ENCODE peak calls at places on chromosome 18, in ten cellular contexts. One of them, this sample, is unnamed.

GRCh38 chr18:35289293-35290069 is 548 bp downstream of the ZSCAN30 start:
- DNase-seq in A172: no peak
- DNase-seq in DMS 273 treated with DMSO at 0.1 percent for 48 hours: no peak
- DNase-seq in cerebellar cortex: peak
- DNase-seq in Karpas-422: peak
- DNase-seq in amniotic stem cell: no peak
- DNase-seq in prostate gland: peak
- DNase-seq in hypothalamus: peak
- DNase-seq in GM19239: no peak
- DNase-seq in NCI-H226: no peak
- DNase-seq in this sample: peak

GRCh38 chr18:13623348-13623747 is 103.0 kb downstream of the FAM210A start:
- DNase-seq in cerebellar cortex: no peak
- DNase-seq in DMS 273 treated with DMSO at 0.1 percent for 48 hours: no peak
- DNase-seq in NCI-H226: no peak
- DNase-seq in A172: no peak
- DNase-seq in amniotic stem cell: no peak
- DNase-seq in prostate gland: no peak
- DNase-seq in hypothalamus: no peak
- DNase-seq in GM19239: no peak
- DNase-seq in Karpas-422: no peak
- DNase-seq in this sample: no peak

GRCh38 chr18:48781041-48781989 is 169.4 kb downstream of the SMAD7 start:
- DNase-seq in prostate gland: peak
- DNase-seq in cerebellar cortex: no peak
- DNase-seq in amniotic stem cell: no peak
- DNase-seq in hypothalamus: peak
- DNase-seq in GM19239: no peak
- DNase-seq in NCI-H226: no peak
- DNase-seq in DMS 273 treated with DMSO at 0.1 percent for 48 hours: peak
- DNase-seq in A172: no peak
- DNase-seq in Karpas-422: no peak
- DNase-seq in this sample: no peak

GRCh38 chr18:13551841-13552733 is 174.3 kb downstream of the FAM210A start:
- DNase-seq in A172: no peak
- DNase-seq in amniotic stem cell: no peak
- DNase-seq in DMS 273 treated with DMSO at 0.1 percent for 48 hours: no peak
- DNase-seq in Karpas-422: no peak
- DNase-seq in cerebellar cortex: no peak
- DNase-seq in GM19239: no peak
- DNase-seq in hypothalamus: no peak
- DNase-seq in prostate gland: no peak
- DNase-seq in NCI-H226: no peak
- DNase-seq in this sample: no peak

GRCh38 chr18:45874501-45875184 is 49.2 kb downstream of the SIGLEC15 start:
- DNase-seq in GM19239: peak
- DNase-seq in hypothalamus: no peak
- DNase-seq in prostate gland: no peak
- DNase-seq in amniotic stem cell: no peak
- DNase-seq in A172: peak
- DNase-seq in DMS 273 treated with DMSO at 0.1 percent for 48 hours: no peak
- DNase-seq in Karpas-422: peak
- DNase-seq in cerebellar cortex: no peak
- DNase-seq in NCI-H226: no peak
- DNase-seq in this sample: peak

GRCh38 chr18:56702946-56703345 is 51.8 kb downstream of the WDR7 start:
- DNase-seq in hypothalamus: no peak
- DNase-seq in NCI-H226: no peak
- DNase-seq in A172: peak
- DNase-seq in prostate gland: no peak
- DNase-seq in GM19239: peak
- DNase-seq in amniotic stem cell: peak
- DNase-seq in cerebellar cortex: peak
- DNase-seq in DMS 273 treated with DMSO at 0.1 percent for 48 hours: peak
- DNase-seq in Karpas-422: peak
- DNase-seq in this sample: peak

GRCh38 chr18:22314001-22314400 is 103.7 kb downstream of the CTAGE1 start:
- DNase-seq in A172: no peak
- DNase-seq in DMS 273 treated with DMSO at 0.1 percent for 48 hours: no peak
- DNase-seq in hypothalamus: no peak
- DNase-seq in Karpas-422: no peak
- DNase-seq in cerebellar cortex: no peak
- DNase-seq in prostate gland: no peak
- DNase-seq in GM19239: no peak
- DNase-seq in amniotic stem cell: no peak
- DNase-seq in NCI-H226: peak
- DNase-seq in this sample: no peak

GRCh38 chr18:2002178-2002577 is 569.1 kb downstream of the METTL4 start:
- DNase-seq in DMS 273 treated with DMSO at 0.1 percent for 48 hours: no peak
- DNase-seq in prostate gland: no peak
- DNase-seq in amniotic stem cell: no peak
- DNase-seq in NCI-H226: no peak
- DNase-seq in hypothalamus: no peak
- DNase-seq in A172: no peak
- DNase-seq in GM19239: no peak
- DNase-seq in cerebellar cortex: no peak
- DNase-seq in Karpas-422: no peak
- DNase-seq in this sample: no peak

GRCh38 chr18:10122116-10122515 is 208.3 kb downstream of the VAPA start:
- DNase-seq in GM19239: no peak
- DNase-seq in NCI-H226: no peak
- DNase-seq in DMS 273 treated with DMSO at 0.1 percent for 48 hours: peak
- DNase-seq in prostate gland: no peak
- DNase-seq in hypothalamus: no peak
- DNase-seq in A172: no peak
- DNase-seq in amniotic stem cell: no peak
- DNase-seq in Karpas-422: no peak
- DNase-seq in cerebellar cortex: no peak
- DNase-seq in this sample: no peak

GRCh38 chr18:58287626-58288289 is 243.7 kb downstream of the NEDD4L start:
- DNase-seq in GM19239: no peak
- DNase-seq in cerebellar cortex: no peak
- DNase-seq in A172: no peak
- DNase-seq in hypothalamus: no peak
- DNase-seq in amniotic stem cell: no peak
- DNase-seq in NCI-H226: no peak
- DNase-seq in DMS 273 treated with DMSO at 0.1 percent for 48 hours: no peak
- DNase-seq in Karpas-422: no peak
- DNase-seq in prostate gland: no peak
- DNase-seq in this sample: no peak

GRCh38 chr18:72541871-72542690 is 2.1 kb downstream of the CBLN2 start:
- DNase-seq in DMS 273 treated with DMSO at 0.1 percent for 48 hours: no peak
- DNase-seq in A172: no peak
- DNase-seq in hypothalamus: no peak
- DNase-seq in prostate gland: no peak
- DNase-seq in NCI-H226: no peak
- DNase-seq in GM19239: no peak
- DNase-seq in amniotic stem cell: no peak
- DNase-seq in cerebellar cortex: no peak
- DNase-seq in Karpas-422: no peak
- DNase-seq in this sample: peak

GRCh38 chr18:24979223-24979622 is 372.7 kb downstream of the ZNF521 start:
- DNase-seq in A172: no peak
- DNase-seq in prostate gland: no peak
- DNase-seq in amniotic stem cell: no peak
- DNase-seq in hypothalamus: no peak
- DNase-seq in cerebellar cortex: no peak
- DNase-seq in NCI-H226: no peak
- DNase-seq in GM19239: no peak
- DNase-seq in Karpas-422: no peak
- DNase-seq in DMS 273 treated with DMSO at 0.1 percent for 48 hours: no peak
- DNase-seq in this sample: no peak

GRCh38 chr18:15165048-15165447 is 417.1 kb downstream of the ANKRD30B start:
- DNase-seq in NCI-H226: no peak
- DNase-seq in hypothalamus: no peak
- DNase-seq in prostate gland: no peak
- DNase-seq in GM19239: no peak
- DNase-seq in amniotic stem cell: no peak
- DNase-seq in DMS 273 treated with DMSO at 0.1 percent for 48 hours: no peak
- DNase-seq in Karpas-422: no peak
- DNase-seq in A172: no peak
- DNase-seq in cerebellar cortex: no peak
- DNase-seq in this sample: no peak

GRCh38 chr18:4405965-4406364 is 49.1 kb downstream of the DLGAP1 start:
- DNase-seq in amniotic stem cell: no peak
- DNase-seq in Karpas-422: no peak
- DNase-seq in NCI-H226: no peak
- DNase-seq in prostate gland: no peak
- DNase-seq in GM19239: no peak
- DNase-seq in A172: no peak
- DNase-seq in DMS 273 treated with DMSO at 0.1 percent for 48 hours: no peak
- DNase-seq in hypothalamus: no peak
- DNase-seq in cerebellar cortex: no peak
- DNase-seq in this sample: no peak

GRCh38 chr18:79789901-79790885 is 7.5 kb upstream of the KCNG2 start:
- DNase-seq in Karpas-422: no peak
- DNase-seq in A172: no peak
- DNase-seq in NCI-H226: no peak
- DNase-seq in GM19239: no peak
- DNase-seq in hypothalamus: no peak
- DNase-seq in amniotic stem cell: no peak
- DNase-seq in DMS 273 treated with DMSO at 0.1 percent for 48 hours: no peak
- DNase-seq in cerebellar cortex: no peak
- DNase-seq in prostate gland: no peak
- DNase-seq in this sample: no peak

GRCh38 chr18:58496231-58496630 is 132.7 kb downstream of the ALPK2 start:
- DNase-seq in NCI-H226: no peak
- DNase-seq in amniotic stem cell: no peak
- DNase-seq in GM19239: no peak
- DNase-seq in cerebellar cortex: no peak
- DNase-seq in DMS 273 treated with DMSO at 0.1 percent for 48 hours: no peak
- DNase-seq in A172: no peak
- DNase-seq in Karpas-422: no peak
- DNase-seq in prostate gland: no peak
- DNase-seq in hypothalamus: no peak
- DNase-seq in this sample: no peak

GRCh38 chr18:51654441-51655326 is 457.2 kb upstream of the MEX3C start:
- DNase-seq in DMS 273 treated with DMSO at 0.1 percent for 48 hours: peak
- DNase-seq in cerebellar cortex: no peak
- DNase-seq in Karpas-422: no peak
- DNase-seq in prostate gland: no peak
- DNase-seq in hypothalamus: no peak
- DNase-seq in A172: no peak
- DNase-seq in NCI-H226: no peak
- DNase-seq in amniotic stem cell: no peak
- DNase-seq in GM19239: no peak
- DNase-seq in this sample: peak

GRCh38 chr18:48540329-48541025 is 1.6 kb downstream of the CTIF start:
- DNase-seq in hypothalamus: peak
- DNase-seq in DMS 273 treated with DMSO at 0.1 percent for 48 hours: peak
- DNase-seq in Karpas-422: no peak
- DNase-seq in cerebellar cortex: peak
- DNase-seq in NCI-H226: peak
- DNase-seq in prostate gland: peak
- DNase-seq in A172: peak
- DNase-seq in amniotic stem cell: no peak
- DNase-seq in GM19239: peak
- DNase-seq in this sample: peak

GRCh38 chr18:8895987-8896619 is 190.7 kb downstream of the MTCL1 start:
- DNase-seq in NCI-H226: peak
- DNase-seq in amniotic stem cell: no peak
- DNase-seq in A172: peak
- DNase-seq in hypothalamus: no peak
- DNase-seq in prostate gland: no peak
- DNase-seq in Karpas-422: no peak
- DNase-seq in GM19239: no peak
- DNase-seq in cerebellar cortex: no peak
- DNase-seq in DMS 273 treated with DMSO at 0.1 percent for 48 hours: no peak
- DNase-seq in this sample: no peak

GRCh38 chr18:79481041-79481790 is 85.5 kb downstream of the NFATC1 start:
- DNase-seq in cerebellar cortex: no peak
- DNase-seq in Karpas-422: no peak
- DNase-seq in prostate gland: no peak
- DNase-seq in NCI-H226: no peak
- DNase-seq in hypothalamus: no peak
- DNase-seq in DMS 273 treated with DMSO at 0.1 percent for 48 hours: no peak
- DNase-seq in A172: no peak
- DNase-seq in amniotic stem cell: no peak
- DNase-seq in GM19239: no peak
- DNase-seq in this sample: no peak

GRCh38 chr18:46264255-46264654 is 160.1 kb downstream of the HAUS1 start:
- DNase-seq in prostate gland: no peak
- DNase-seq in amniotic stem cell: no peak
- DNase-seq in DMS 273 treated with DMSO at 0.1 percent for 48 hours: no peak
- DNase-seq in A172: no peak
- DNase-seq in NCI-H226: no peak
- DNase-seq in GM19239: no peak
- DNase-seq in Karpas-422: no peak
- DNase-seq in hypothalamus: no peak
- DNase-seq in cerebellar cortex: no peak
- DNase-seq in this sample: no peak

GRCh38 chr18:50819027-50819726 is 639 bp downstream of the MRO start:
- DNase-seq in DMS 273 treated with DMSO at 0.1 percent for 48 hours: no peak
- DNase-seq in amniotic stem cell: no peak
- DNase-seq in prostate gland: peak
- DNase-seq in Karpas-422: no peak
- DNase-seq in GM19239: no peak
- DNase-seq in hypothalamus: peak
- DNase-seq in A172: no peak
- DNase-seq in cerebellar cortex: peak
- DNase-seq in NCI-H226: no peak
- DNase-seq in this sample: no peak

GRCh38 chr18:54086863-54087262 is 137.6 kb downstream of the MBD2 start:
- DNase-seq in A172: no peak
- DNase-seq in GM19239: no peak
- DNase-seq in hypothalamus: no peak
- DNase-seq in DMS 273 treated with DMSO at 0.1 percent for 48 hours: no peak
- DNase-seq in amniotic stem cell: no peak
- DNase-seq in NCI-H226: no peak
- DNase-seq in Karpas-422: no peak
- DNase-seq in prostate gland: no peak
- DNase-seq in cerebellar cortex: no peak
- DNase-seq in this sample: no peak

GRCh38 chr18:54616220-54616848 is 25.3 kb downstream of the DYNAP start:
- DNase-seq in amniotic stem cell: no peak
- DNase-seq in cerebellar cortex: no peak
- DNase-seq in A172: no peak
- DNase-seq in Karpas-422: no peak
- DNase-seq in GM19239: no peak
- DNase-seq in NCI-H226: no peak
- DNase-seq in prostate gland: no peak
- DNase-seq in DMS 273 treated with DMSO at 0.1 percent for 48 hours: no peak
- DNase-seq in hypothalamus: no peak
- DNase-seq in this sample: peak

GRCh38 chr18:59275406-59275949 is 2.2 kb upstream of the RAX start:
- DNase-seq in hypothalamus: no peak
- DNase-seq in prostate gland: no peak
- DNase-seq in DMS 273 treated with DMSO at 0.1 percent for 48 hours: no peak
- DNase-seq in cerebellar cortex: no peak
- DNase-seq in NCI-H226: no peak
- DNase-seq in A172: no peak
- DNase-seq in amniotic stem cell: no peak
- DNase-seq in Karpas-422: no peak
- DNase-seq in GM19239: no peak
- DNase-seq in this sample: no peak

This sample was measured in GM13976.